ENCODE peak calls at places on chromosomes 3 and 15, in four cellular contexts. X is H9, D is mesendoderm, W is H1. M is an unnamed sample. For H3K4me1, the result is how much of the 10 kb centered on the place peaks cover.

GRCh38 chr3:13245579-13245978 is 172.3 kb upstream of the IQSEC1 start:
- DNase-seq in X (no peak), D (no peak), W (no peak), M (no peak)

GRCh38 chr3:37671000-37671483 is 190.6 kb upstream of the CTDSPL start:
- DNase-seq in X (no peak), D (no peak), W (no peak), M (no peak)

GRCh38 chr3:163043074-163043473 is 1546.5 kb downstream of the OTOL1 start:
- DNase-seq in X (no peak), D (peak), W (no peak), M (peak)

GRCh38 chr15:37078000-37078399 is 22.3 kb downstream of the MEIS2 start:
- DNase-seq in X (no peak), D (no peak), W (no peak), M (no peak)

GRCh38 chr3:125326957-125327356 is 48.2 kb downstream of the ZNF148 start:
- DNase-seq in X (no peak), D (no peak), W (no peak), M (no peak)

GRCh38 chr3:116085456-116085855 is 359.8 kb downstream of the LSAMP start:
- DNase-seq in X (no peak), D (no peak), W (no peak), M (no peak)

GRCh38 chr3:150744041-150745026 is 18.6 kb downstream of the SIAH2 start:
- DNase-seq in X (no peak), D (no peak), W (no peak), M (no peak)

GRCh38 chr3:123284399-123285010 is 82.8 kb downstream of the SEC22A start:
- DNase-seq in X (peak), D (no peak), W (no peak), M (no peak)

GRCh38 chr15:41716864-41717263 is 56.7 kb downstream of the MGA start:
- DNase-seq in X (no peak), D (no peak), W (no peak), M (no peak)

GRCh38 chr3:126962756-126963155 is 20.2 kb upstream of the PLXNA1 start:
- DNase-seq in X (no peak), D (no peak), W (no peak), M (no peak)

GRCh38 chr3:195207056-195207455 is 63.9 kb downstream of the XXYLT1 start:
- DNase-seq in X (no peak), D (no peak), W (no peak), M (no peak)

GRCh38 chr15:55742498-55742926 is 440 bp downstream of the PRTG start:
- DNase-seq in X (no peak), D (no peak), W (no peak), M (peak)

GRCh38 chr3:46490338-46491084 is 7.3 kb upstream of the RTP3 start:
- DNase-seq in X (peak), D (no peak), W (no peak), M (peak)

GRCh38 chr15:93415576-93415975 is 326.6 kb upstream of the RGMA start:
- DNase-seq in X (no peak), D (no peak), W (no peak), M (no peak)

GRCh38 chr15:28001641-28002040 is 97.5 kb downstream of the OCA2 start:
- DNase-seq in X (no peak), D (no peak), W (no peak), M (no peak)

GRCh38 chr3:153060346-153060745 is 101.7 kb upstream of the RAP2B start:
- DNase-seq in X (no peak), D (no peak), W (no peak), M (no peak)

GRCh38 chr3:196163687-196164493 is 47.3 kb downstream of the ZDHHC19 start:
- DNase-seq in X (no peak), D (no peak), W (no peak), M (no peak)

GRCh38 chr3:133833267-133833666 is 27.7 kb downstream of the SRPRB start:
- DNase-seq in X (no peak), D (no peak), W (no peak), M (no peak)

GRCh38 chr3:124360140-124360539 is 368.2 kb upstream of the ROPN1 start:
- DNase-seq in X (no peak), D (no peak), W (no peak), M (peak)

GRCh38 chr3:113275876-113276580 is 64.7 kb downstream of the BOC start:
- DNase-seq in X (peak), D (peak), W (no peak), M (peak)

GRCh38 chr3:173465112-173465511 is 67.6 kb downstream of the NLGN1 start:
- DNase-seq in X (no peak), D (peak), W (no peak), M (peak)

GRCh38 chr15:82044373-82045178 is 1.2 kb downstream of the MEX3B start:
- DNase-seq in X (peak), D (peak), W (no peak), M (peak)

GRCh38 chr15:89383635-89384604 is 49.3 kb upstream of the POLG start:
- DNase-seq in X (peak), D (no peak), W (no peak), M (peak)

GRCh38 chr15:63107895-63108546 is 13.6 kb upstream of the LACTB start:
- DNase-seq in X (no peak), D (no peak), W (no peak), M (peak)

GRCh38 chr15:51144021-51144532 is 49.4 kb upstream of the TNFAIP8L3 start:
- DNase-seq in X (no peak), D (peak), W (no peak), M (peak)

GRCh38 chr3:44825264-44825925 is 36.3 kb upstream of the TMEM42 start:
- DNase-seq in X (no peak), D (no peak), W (no peak), M (peak)

GRCh38 chr15:80697316-80697715 is 2.2 kb downstream of the ABHD17C start:
- DNase-seq in X (no peak), D (no peak), W (no peak), M (no peak)

GRCh38 chr15:62075595-62076279 is 9.0 kb downstream of the C2CD4A start:
- DNase-seq in X (no peak), D (no peak), W (no peak), M (peak)

GRCh38 chr3:50563867-50564266 is 3.7 kb downstream of the C3orf18 start:
- DNase-seq in X (no peak), D (no peak), W (no peak), M (no peak)

GRCh38 chr3:42557849-42558248 is 23.9 kb downstream of the SEC22C start:
- DNase-seq in X (no peak), D (peak), W (no peak), M (no peak)

GRCh38 chr3:5141760-5142159 is 19.7 kb downstream of the ARL8B start:
- DNase-seq in X (no peak), D (no peak), W (no peak), M (no peak)

GRCh38 chr3:66456711-66457173 is 44.1 kb downstream of the LRIG1 start:
- DNase-seq in X (no peak), D (no peak), W (no peak), M (no peak)

GRCh38 chr15:34297059-34297458 is 40.5 kb downstream of the SLC12A6 start:
- DNase-seq in X (no peak), D (no peak), W (no peak), M (peak)

GRCh38 chr3:141103067-141103466 is 51.9 kb downstream of the SPSB4 start:
- DNase-seq in X (no peak), D (peak), W (no peak), M (no peak)

GRCh38 chr3:63993653-63994079 is 29.6 kb downstream of the PSMD6 start:
- DNase-seq in X (peak), D (peak), W (peak), M (peak)

GRCh38 chr15:74870496-74871213 is 2.5 kb downstream of the SCAMP2 start:
- DNase-seq in X (no peak), D (peak), W (no peak), M (no peak)

GRCh38 chr15:101158166-101159095 is 93.4 kb downstream of the CHSY1 start:
- DNase-seq in X (no peak), D (no peak), W (no peak), M (no peak)
- H3K4me1 ChIP-seq in X (under half), D (under half), W (under half), M (under half)

GRCh38 chr3:188397766-188398705 is 244.1 kb downstream of the LPP start:
- DNase-seq in X (no peak), D (no peak), W (no peak), M (no peak)
- H3K56ac ChIP-seq in X (no peak), D (no peak), W (no peak), M (no peak)

DNA sequence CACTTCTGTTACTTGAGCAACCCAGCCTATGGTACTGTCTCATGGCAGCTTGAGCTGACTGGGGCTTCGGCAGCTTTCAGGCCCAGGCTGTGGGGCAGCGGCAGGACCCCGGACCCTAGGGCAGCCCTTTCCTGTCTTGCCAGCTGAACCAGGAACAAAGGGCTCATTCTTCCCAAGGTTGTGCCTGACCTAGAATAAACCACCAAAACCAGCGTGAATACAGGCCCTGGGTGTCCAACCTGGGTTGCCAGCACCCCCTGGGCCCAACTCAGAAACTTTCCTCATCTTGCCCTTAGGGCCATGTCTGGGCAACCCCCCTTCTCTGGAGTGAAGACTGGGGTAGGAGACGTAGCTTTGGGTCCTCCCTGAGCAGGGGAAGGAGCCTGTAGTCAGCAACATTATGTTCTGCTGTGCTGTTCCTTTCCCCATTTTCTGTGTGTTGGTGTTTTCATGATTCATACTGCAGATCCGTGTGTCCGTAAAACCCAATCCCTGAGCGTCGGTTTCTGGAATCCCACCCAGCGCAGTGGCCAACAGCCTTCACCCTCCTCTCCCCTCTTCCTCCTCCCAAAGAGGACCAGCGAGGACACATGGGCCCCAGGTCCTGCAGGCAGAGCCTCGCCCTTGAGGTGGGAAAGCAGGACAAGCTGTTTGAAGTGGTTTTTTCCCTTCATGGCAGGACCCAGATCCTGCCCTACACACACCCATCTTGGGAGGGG is 33.5 kb downstream of the TKT start:
- DNase-seq in X (no peak), D (no peak), W (no peak), M (no peak)
- H3K4me1 ChIP-seq in X (under half), D (under half), W (under half), M (under half)

DNA sequence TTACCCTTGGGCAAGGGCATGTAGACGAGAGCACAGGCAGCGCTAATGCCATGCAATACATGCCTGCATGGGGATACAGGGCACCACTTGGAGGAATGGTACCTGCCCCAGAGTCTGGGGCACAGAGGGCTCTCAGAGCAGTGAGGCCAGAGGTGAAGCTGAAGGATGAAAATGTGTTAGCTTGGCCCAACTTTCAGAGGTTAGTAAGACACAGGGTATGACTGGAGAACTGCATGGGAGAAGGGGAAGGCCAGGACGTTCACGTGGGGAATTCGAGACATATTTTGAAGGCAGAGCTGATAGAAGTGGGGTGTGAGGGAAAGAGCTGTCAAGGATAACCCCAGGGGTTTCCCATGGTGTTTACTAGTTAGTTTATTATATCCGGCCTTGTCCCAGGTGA is 19.6 kb downstream of the CSRNP1 start:
- DNase-seq in X (no peak), D (no peak), W (no peak), M (no peak)
- H3K56ac ChIP-seq in X (no peak), D (no peak), W (no peak), M (no peak)

GRCh38 chr15:67149068-67149841 is 83.9 kb downstream of the SMAD3 start:
- DNase-seq in X (no peak), D (no peak), W (no peak), M (no peak)

GRCh38 chr15:67147410-67147949 is 82.1 kb downstream of the SMAD3 start:
- DNase-seq in X (no peak), D (no peak), W (no peak), M (no peak)

GRCh38 chr15:67146875-67147381 is 81.5 kb downstream of the SMAD3 start:
- DNase-seq in X (no peak), D (peak), W (no peak), M (peak)

GRCh38 chr15:67149859-67150824 is 84.7 kb downstream of the SMAD3 start:
- DNase-seq in X (peak), D (peak), W (no peak), M (peak)

GRCh38 chr15:67148196-67148701 is 82.8 kb downstream of the SMAD3 start:
- DNase-seq in X (no peak), D (no peak), W (no peak), M (peak)
- H3K4me1 ChIP-seq in X (under half), D (under half), W (under half), M (half or more)

M was measured in IMR-90.